ENCODE peak calls at places on chromosomes 1 and 21, in nine cellular contexts. K is CD8-positive, alpha-beta memory T cell; Z is WTC11; S is thyroid gland; X is hypothalamus; A is LoVo; O is COLO829; Y is cardiac fibroblast; N is pancreas. L is an unnamed sample.

GRCh38 chr1:96309783-96310182 is 411.8 kb upstream of the PTBP2 start:
- DNase-seq in K (no peak), Z (no peak), S (no peak), X (no peak), A (no peak), O (no peak), Y (peak; percentile 73), N (no peak), L (peak; percentile 16)

GRCh38 chr1:25729045-25729444 is 70.9 kb upstream of the SELENON start:
- DNase-seq in K (no peak), Z (no peak), S (no peak), X (no peak), A (no peak), O (no peak), Y (no peak), N (peak; percentile 21), L (no peak)

GRCh38 chr1:235275836-235276235 is 52.1 kb downstream of the ARID4B start:
- DNase-seq in K (no peak), Z (no peak), S (no peak), X (no peak), A (no peak), O (no peak), Y (no peak), N (no peak), L (no peak)

GRCh38 chr1:15426492-15427279 is 11.6 kb upstream of the CTRC start:
- DNase-seq in K (no peak), Z (no peak), S (no peak), X (no peak), A (no peak), O (no peak), Y (peak; percentile 46), N (peak; percentile 65), L (no peak)

GRCh38 chr21:31873696-31874599 is 1.1 kb downstream of the HUNK start:
- DNase-seq in K (no peak), Z (peak; percentile 74), S (peak; percentile 12), X (no peak), A (peak; percentile 21), O (no peak), Y (peak; percentile 8), N (peak; percentile 95), L (peak; percentile 47)

GRCh38 chr21:36282568-36283230 is 37.3 kb upstream of the MORC3 start:
- DNase-seq in K (no peak), Z (no peak), S (no peak), X (no peak), A (no peak), O (no peak), Y (no peak), N (no peak), L (no peak)

GRCh38 chr1:230327892-230328284 is 98.2 kb downstream of the PGBD5 start:
- DNase-seq in K (no peak), Z (no peak), S (no peak), X (no peak), A (no peak), O (no peak), Y (no peak), N (no peak), L (no peak)

GRCh38 chr1:9263984-9264929 is 28.4 kb upstream of the SPSB1 start:
- DNase-seq in K (no peak), Z (no peak), S (no peak), X (no peak), A (no peak), O (no peak), Y (no peak), N (no peak), L (no peak)

GRCh38 chr21:45917241-45917640 is 64.3 kb upstream of the COL6A1 start:
- DNase-seq in K (no peak), Z (no peak), S (no peak), X (no peak), A (no peak), O (no peak), Y (no peak), N (no peak), L (peak; percentile 43)

GRCh38 chr1:156245451-156246232 is 2.2 kb downstream of the PAQR6 start:
- DNase-seq in K (peak; percentile 61), Z (peak; percentile 63), S (peak; percentile 37), X (no peak), A (no peak), O (no peak), Y (peak; percentile 26), N (peak; percentile 72), L (no peak)

GRCh38 chr1:196407358-196408041 is 200.7 kb downstream of the KCNT2 start:
- DNase-seq in K (no peak), Z (no peak), S (no peak), X (no peak), A (no peak), O (no peak), Y (peak; percentile 79), N (no peak), L (no peak)

GRCh38 chr1:7587108-7587507 is 184.0 kb upstream of the VAMP3 start:
- DNase-seq in K (peak; percentile 3), Z (no peak), S (no peak), X (no peak), A (no peak), O (no peak), Y (no peak), N (no peak), L (no peak)

GRCh38 chr1:201184734-201185453 is 5.7 kb upstream of the IGFN1 start:
- DNase-seq in K (no peak), Z (peak; percentile 46), S (peak; percentile 48), X (no peak), A (peak; percentile 27), O (peak; percentile 45), Y (peak; percentile 78), N (peak; percentile 55), L (no peak)

GRCh38 chr21:41369105-41369914 is 7.5 kb downstream of the MX2 start:
- DNase-seq in K (peak; percentile 65), Z (peak; percentile 64), S (peak; percentile 32), X (no peak), A (no peak), O (no peak), Y (peak; percentile 19), N (peak; percentile 65), L (no peak)

GRCh38 chr1:23561813-23562100 is 2.5 kb upstream of the ID3 start:
- DNase-seq in K (no peak), Z (no peak), S (no peak), X (no peak), A (no peak), O (no peak), Y (peak; percentile 68), N (no peak), L (no peak)

GRCh38 chr1:204814146-204814884 is 56.3 kb upstream of the NFASC start:
- DNase-seq in K (no peak), Z (no peak), S (no peak), X (no peak), A (no peak), O (no peak), Y (no peak), N (no peak), L (peak; percentile 38)

GRCh38 chr1:60949154-60949825 is 133.1 kb upstream of the NFIA start:
- DNase-seq in K (no peak), Z (no peak), S (no peak), X (no peak), A (no peak), O (no peak), Y (no peak), N (no peak), L (no peak)

GRCh38 chr1:31707711-31708110 is 3.9 kb upstream of the COL16A1 start:
- DNase-seq in K (no peak), Z (no peak), S (no peak), X (no peak), A (no peak), O (peak; percentile 59), Y (peak; percentile 87), N (no peak), L (no peak)

GRCh38 chr1:161091796-161092507 is 2.6 kb upstream of the NECTIN4 start:
- DNase-seq in K (no peak), Z (no peak), S (no peak), X (no peak), A (no peak), O (no peak), Y (no peak), N (peak; percentile 8), L (no peak)

GRCh38 chr1:25619101-25619890 is 2.7 kb downstream of the MAN1C1 start:
- DNase-seq in K (peak; percentile 58), Z (peak; percentile 84), S (peak; percentile 51), X (peak; percentile 61), A (no peak), O (peak; percentile 17), Y (peak; percentile 48), N (peak; percentile 61), L (no peak)

GRCh38 chr1:219757890-219758289 is 145.0 kb upstream of the ZC3H11B start:
- DNase-seq in K (no peak), Z (no peak), S (peak; percentile 7), X (no peak), A (no peak), O (peak; percentile 70), Y (peak; percentile 62), N (no peak), L (no peak)

GRCh38 chr1:184388671-184389292 is 2.0 kb downstream of the C1orf21 start:
- DNase-seq in K (no peak), Z (no peak), S (no peak), X (no peak), A (no peak), O (no peak), Y (no peak), N (no peak), L (no peak)

GRCh38 chr1:154784924-154785531 is 85.1 kb downstream of the KCNN3 start:
- DNase-seq in K (peak; percentile 52), Z (no peak), S (peak; percentile 23), X (no peak), A (no peak), O (no peak), Y (peak; percentile 8), N (no peak), L (peak; percentile 85)

GRCh38 chr1:225319951-225320350 is 107.9 kb downstream of the LBR start:
- DNase-seq in K (no peak), Z (no peak), S (no peak), X (no peak), A (no peak), O (peak; percentile 10), Y (peak; percentile 24), N (no peak), L (no peak)

GRCh38 chr21:28213221-28213620 is 779.5 kb downstream of the LTN1 start:
- DNase-seq in K (no peak), Z (no peak), S (no peak), X (no peak), A (no peak), O (no peak), Y (no peak), N (no peak), L (no peak)

GRCh38 chr1:88685239-88685604 is 1.1 kb downstream of the PKN2 start:
- DNase-seq in K (no peak), Z (no peak), S (no peak), X (no peak), A (no peak), O (no peak), Y (no peak), N (no peak), L (no peak)

GRCh38 chr1:9289090-9289534 is 3.6 kb upstream of the SPSB1 start:
- DNase-seq in K (peak; percentile 84), Z (peak; percentile 84), S (peak; percentile 80), X (peak; percentile 58), A (peak; percentile 37), O (peak; percentile 61), Y (peak; percentile 83), N (peak; percentile 94), L (peak; percentile 69)

GRCh38 chr1:62082456-62083363 is 111.9 kb upstream of the L1TD1 start:
- DNase-seq in K (peak; percentile 49), Z (peak; percentile 57), S (peak; percentile 11), X (peak; percentile 25), A (peak; percentile 53), O (peak; percentile 27), Y (peak; percentile 61), N (no peak), L (no peak)

GRCh38 chr1:37851782-37852210 is 7.6 kb downstream of the MTF1 start:
- DNase-seq in K (no peak), Z (no peak), S (no peak), X (no peak), A (no peak), O (no peak), Y (peak; percentile 28), N (no peak), L (no peak)

GRCh38 chr1:44507490-44508396 is 102.7 kb downstream of the RNF220 start:
- DNase-seq in K (no peak), Z (peak; percentile 32), S (no peak), X (peak; percentile 83), A (no peak), O (no peak), Y (no peak), N (no peak), L (no peak)

GRCh38 chr1:7177438-7178126 is 392.3 kb downstream of the CAMTA1 start:
- DNase-seq in K (no peak), Z (peak; percentile 65), S (no peak), X (no peak), A (no peak), O (peak; percentile 47), Y (no peak), N (no peak), L (no peak)

L was measured in right lobe of liver.